ENCODE peak calls at places on chromosome 17, in four cellular contexts. V, T, R and D are unnamed samples.

GRCh38 chr17:46769531-46770438 is 48.7 kb downstream of the WNT3 start:
- DNase-seq in V (peak; percentile 68), T (no peak), R (no peak), D (no peak)

GRCh38 chr17:31130286-31131224 is 35.8 kb downstream of the NF1 start:
- DNase-seq in V (no peak), T (no peak), R (no peak), D (no peak)

GRCh38 chr17:58991718-58992331 is 114.9 kb downstream of the TRIM37 start:
- DNase-seq in V (no peak), T (no peak), R (peak; percentile 87), D (no peak)

GRCh38 chr17:78925662-78926555 is 722 bp upstream of the TIMP2 start:
- DNase-seq in V (peak; percentile 90), T (peak; percentile 66), R (peak; percentile 86), D (no peak)

GRCh38 chr17:14856156-14856555 is 409.0 kb downstream of the PMP22 start:
- DNase-seq in V (no peak), T (no peak), R (no peak), D (no peak)

GRCh38 chr17:30970757-30971567 is at the start of gene RNF135:
- DNase-seq in V (peak; percentile 94), T (peak; percentile 37), R (peak; percentile 88), D (peak; percentile 73)

GRCh38 chr17:31830971-31831755 is 27.9 kb downstream of the COPRS start:
- DNase-seq in V (no peak), T (no peak), R (peak; percentile 50), D (no peak)

GRCh38 chr17:37339321-37339720 is 36.5 kb upstream of the C17orf78 start:
- DNase-seq in V (no peak), T (no peak), R (no peak), D (no peak)

GRCh38 chr17:13638855-13639458 is 37.2 kb upstream of the HS3ST3A1 start:
- DNase-seq in V (no peak), T (no peak), R (peak; percentile 60), D (no peak)

GRCh38 chr17:57672971-57673370 is 72.1 kb downstream of the CCDC182 start:
- DNase-seq in V (no peak), T (no peak), R (no peak), D (no peak)

GRCh38 chr17:72528683-72529082 is 407.9 kb downstream of the SOX9 start:
- DNase-seq in V (no peak), T (no peak), R (no peak), D (no peak)

GRCh38 chr17:39139137-39139516 is 12.3 kb downstream of the PLXDC1 start:
- DNase-seq in V (no peak), T (no peak), R (peak; percentile 94), D (no peak)

GRCh38 chr17:76623271-76624146 is 20.0 kb downstream of the ST6GALNAC1 start:
- DNase-seq in V (peak; percentile 91), T (no peak), R (peak; percentile 59), D (peak; percentile 71)

GRCh38 chr17:79620207-79621038 is 9.6 kb upstream of the RBFOX3 start:
- DNase-seq in V (peak; percentile 23), T (no peak), R (no peak), D (no peak)

GRCh38 chr17:61139219-61139618 is 260.4 kb upstream of the TBX2 start:
- DNase-seq in V (no peak), T (no peak), R (peak; percentile 82), D (peak; percentile 88)

GRCh38 chr17:55576237-55576998 is 65.2 kb upstream of the SMIM36 start:
- DNase-seq in V (no peak), T (no peak), R (peak; percentile 87), D (peak; percentile 19)

GRCh38 chr17:79992657-79993389 is 42.8 kb downstream of the TBC1D16 start:
- DNase-seq in V (no peak), T (no peak), R (no peak), D (no peak)

GRCh38 chr17:61494325-61495160 is 42.3 kb downstream of the TBX4 start:
- DNase-seq in V (no peak), T (no peak), R (no peak), D (no peak)

GRCh38 chr17:27878776-27879562 is 14.2 kb downstream of the LYRM9 start:
- DNase-seq in V (no peak), T (no peak), R (no peak), D (no peak)

GRCh38 chr17:38418693-38419507 is 9.4 kb upstream of the ARHGAP23 start:
- DNase-seq in V (no peak), T (no peak), R (no peak), D (no peak)

GRCh38 chr17:59094921-59095530 is 11.7 kb downstream of the TRIM37 start:
- DNase-seq in V (no peak), T (no peak), R (no peak), D (no peak)

GRCh38 chr17:15782809-15783208 is 50.7 kb downstream of the TBC1D26 start:
- DNase-seq in V (peak; percentile 84), T (no peak), R (peak; percentile 54), D (no peak)

GRCh38 chr17:40922239-40922638 is 15.2 kb downstream of the KRT23 start:
- DNase-seq in V (no peak), T (peak; percentile 15), R (peak; percentile 90), D (no peak)

GRCh38 chr17:284676-285355 is 67.8 kb downstream of the RPH3AL start:
- DNase-seq in V (peak; percentile 51), T (no peak), R (no peak), D (no peak)

DNA sequence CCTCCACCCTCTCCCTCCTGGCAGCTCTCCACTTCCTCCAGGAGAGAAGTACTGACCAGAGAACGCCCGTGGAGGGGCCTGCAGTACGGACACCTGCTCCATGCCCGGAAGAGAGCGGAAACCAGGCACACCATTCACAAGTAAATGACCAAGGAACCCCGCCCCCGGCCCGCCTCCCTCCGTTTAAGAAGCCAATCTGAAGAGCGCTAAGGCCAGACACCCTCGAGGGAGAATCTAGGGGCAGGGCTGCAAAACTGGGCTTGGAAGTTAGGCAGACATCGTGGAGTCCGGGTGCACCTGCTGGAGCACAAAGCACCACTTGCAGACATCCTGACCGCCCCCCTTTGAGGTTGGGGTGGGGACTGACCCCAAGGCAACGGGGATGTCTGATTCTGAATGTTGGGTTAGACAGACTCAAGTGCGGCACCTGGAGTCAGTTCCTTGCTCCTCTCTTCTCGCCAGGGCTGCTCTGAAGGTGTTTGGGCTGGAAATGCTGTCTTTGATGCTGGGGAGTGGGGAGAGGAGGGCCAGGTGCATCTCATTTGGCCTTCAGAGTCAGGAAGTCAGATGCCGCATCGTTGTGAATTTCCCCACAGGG is 964 bp upstream of the FAAP100 start:
- DNase-seq in V (peak; percentile 90), T (peak; percentile 59), R (peak; percentile 80), D (no peak)
- TF ChIP-seq CTCF in V (no peak), T (no peak), R (no peak), D (no peak)

GRCh38 chr17:8696951-8697745 is 47.5 kb downstream of the CCDC42 start:
- DNase-seq in V (peak; percentile 88), T (no peak), R (peak; percentile 98), D (no peak)
- H3K27ac ChIP-seq in V (peak overlapping the region; percentile 32), T (peak overlapping the region; percentile 95), R (peak overlapping the region; percentile 48), D (no peak overlapping the region)

GRCh38 chr17:74343526-74344284 is 17.7 kb downstream of the KIF19 start:
- DNase-seq in V (no peak), T (no peak), R (no peak), D (no peak)

GRCh38 chr17:74345433-74346241 is 16.0 kb downstream of the BTBD17 start:
- DNase-seq in V (no peak), T (no peak), R (peak; percentile 17), D (no peak)

GRCh38 chr17:74340470-74341023 is 14.5 kb downstream of the KIF19 start:
- DNase-seq in V (no peak), T (no peak), R (no peak), D (no peak)

GRCh38 chr17:74344658-74345057 is 17.0 kb downstream of the BTBD17 start:
- DNase-seq in V (no peak), T (no peak), R (no peak), D (no peak)

GRCh38 chr17:74343121-74343520 is 17.1 kb downstream of the KIF19 start:
- DNase-seq in V (no peak), T (no peak), R (no peak), D (no peak)
- H3K4me3 ChIP-seq in V (no peak overlapping the region), T (no peak overlapping the region), R (no peak overlapping the region), D (no peak overlapping the region)

DNA sequence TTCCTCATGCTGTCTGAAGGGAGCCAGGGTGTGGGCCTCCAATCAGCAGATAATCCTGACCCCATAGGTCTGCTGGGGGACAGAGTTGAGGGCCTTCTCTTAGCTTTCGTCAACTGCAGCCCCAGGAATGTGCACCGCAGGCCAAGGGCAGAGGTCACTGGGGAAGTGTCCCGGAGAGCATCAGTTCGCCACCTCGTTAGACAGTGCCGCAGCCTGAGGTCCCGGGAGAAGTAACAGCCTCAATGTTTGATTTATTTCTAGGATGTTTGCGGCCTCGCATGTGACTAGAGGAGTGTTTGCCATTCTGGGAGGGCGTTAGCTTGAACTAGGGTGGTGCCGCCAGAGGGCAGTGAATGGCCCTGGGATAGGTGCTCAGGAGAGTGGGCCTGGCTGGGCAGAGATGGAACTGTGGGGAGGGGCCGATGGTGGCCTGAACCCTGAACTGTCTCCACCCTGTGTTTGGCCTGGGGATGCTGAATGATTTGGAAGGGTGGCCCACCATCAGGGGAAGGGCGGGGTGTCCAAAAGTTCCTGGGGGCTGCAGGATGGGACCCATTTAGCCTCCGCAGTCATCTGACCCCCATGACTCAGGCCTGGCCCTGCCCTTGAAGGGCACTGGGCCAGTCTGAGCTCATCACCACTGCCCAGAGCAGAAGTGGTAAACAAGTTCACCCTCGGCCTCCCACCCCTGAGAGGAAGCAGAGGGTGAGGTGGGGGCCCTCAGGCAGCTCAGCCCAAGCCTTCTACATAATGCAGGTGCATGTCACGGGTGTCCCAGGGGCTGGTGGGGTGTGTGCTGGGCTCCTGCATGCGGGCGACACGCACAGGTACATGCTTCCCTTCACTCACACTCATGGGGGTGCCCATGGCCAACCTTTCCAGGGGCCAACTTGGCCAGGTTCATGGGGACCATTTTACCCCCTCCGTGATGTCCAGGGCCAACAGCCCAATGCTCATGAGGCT is 12.4 kb upstream of the TAC4 start:
- DNase-seq in V (no peak), T (no peak), R (no peak), D (no peak)
- TF ChIP-seq CTCF in V (no peak), T (no peak), R (no peak), D (no peak)

GRCh38 chr17:18066866-18067265 is 20.9 kb upstream of the DRG2 start:
- DNase-seq in V (no peak), T (no peak), R (no peak), D (no peak)

GRCh38 chr17:18069101-18069500 is 18.6 kb upstream of the DRG2 start:
- DNase-seq in V (no peak), T (no peak), R (no peak), D (no peak)

GRCh38 chr17:18074566-18075272 is 13.0 kb upstream of the DRG2 start:
- DNase-seq in V (no peak), T (no peak), R (no peak), D (no peak)

GRCh38 chr17:18070861-18071340 is 16.8 kb upstream of the DRG2 start:
- DNase-seq in V (no peak), T (no peak), R (peak; percentile 64), D (no peak)

DNA sequence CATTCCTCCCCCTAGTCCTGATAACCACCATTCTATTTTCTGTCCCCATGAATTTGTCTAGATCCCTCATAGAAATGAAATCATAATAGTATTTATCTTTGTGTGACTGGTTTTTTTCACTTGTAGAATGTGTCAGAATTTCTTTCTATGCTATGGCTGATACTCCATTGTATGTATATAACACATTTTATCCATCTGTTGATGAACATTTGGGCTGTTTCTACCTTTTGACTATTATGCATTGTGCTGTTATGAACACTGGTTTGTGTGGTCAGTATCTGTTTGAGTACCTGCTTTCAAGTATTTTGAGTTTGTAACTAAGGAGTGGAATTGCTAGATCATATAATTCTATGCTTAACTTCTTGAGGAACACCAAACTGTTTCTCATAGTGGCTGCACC is 16.0 kb upstream of the DRG2 start:
- DNase-seq in V (no peak), T (no peak), R (no peak), D (no peak)
- H3K27ac ChIP-seq in V (no peak overlapping the region), T (no peak overlapping the region), R (no peak overlapping the region), D (no peak overlapping the region)

GRCh38 chr17:6376901-6377300 is 58.0 kb downstream of the AIPL1 start:
- DNase-seq in V (no peak), T (no peak), R (no peak), D (no peak)
- H3K4me3 ChIP-seq in V (no peak overlapping the region), T (no peak overlapping the region), R (no peak overlapping the region), D (no peak overlapping the region)